ENCODE peak calls at places on chromosomes 16 and 17, in eight cellular contexts. Y, B, T, D, A, U, J and C are unnamed samples.

GRCh38 chr17:29141484-29141835 is 38.7 kb downstream of the MYO18A start:
- DNase-seq in Y (no peak), B (no peak), T (no peak), D (no peak), A (no peak), U (no peak), J (no peak), C (no peak)

GRCh38 chr16:20904507-20905079 is 4.0 kb downstream of the LYRM1 start:
- DNase-seq in Y (no peak), B (peak), T (no peak), D (no peak), A (no peak), U (no peak), J (no peak), C (no peak)

GRCh38 chr16:17369441-17369951 is 101.3 kb downstream of the XYLT1 start:
- DNase-seq in Y (no peak), B (peak), T (peak), D (no peak), A (peak), U (no peak), J (peak), C (no peak)

GRCh38 chr16:73846292-73846849 is 450.2 kb upstream of the PSMD7 start:
- DNase-seq in Y (no peak), B (no peak), T (no peak), D (no peak), A (no peak), U (no peak), J (no peak), C (no peak)

GRCh38 chr16:25151996-25152395 is 40.5 kb downstream of the LCMT1 start:
- DNase-seq in Y (no peak), B (no peak), T (no peak), D (no peak), A (no peak), U (peak), J (no peak), C (no peak)

GRCh38 chr16:23950898-23951297 is 115.1 kb downstream of the PRKCB start:
- DNase-seq in Y (peak), B (peak), T (no peak), D (no peak), A (no peak), U (no peak), J (no peak), C (no peak)

GRCh38 chr17:787641-788221 is 5.6 kb downstream of the MRM3 start:
- DNase-seq in Y (peak), B (no peak), T (no peak), D (no peak), A (no peak), U (no peak), J (no peak), C (peak)

GRCh38 chr16:67240506-67240905 is 6.8 kb downstream of the FHOD1 start:
- DNase-seq in Y (no peak), B (no peak), T (no peak), D (no peak), A (no peak), U (no peak), J (no peak), C (no peak)

GRCh38 chr17:62722625-62723024 is 85.5 kb downstream of the MARCHF10 start:
- DNase-seq in Y (no peak), B (no peak), T (no peak), D (no peak), A (no peak), U (no peak), J (no peak), C (no peak)

GRCh38 chr16:64641343-64641742 is 480.5 kb downstream of the CDH11 start:
- DNase-seq in Y (no peak), B (no peak), T (no peak), D (no peak), A (no peak), U (no peak), J (no peak), C (no peak)

GRCh38 chr17:17713839-17714238 is 32.6 kb downstream of the RAI1 start:
- DNase-seq in Y (no peak), B (no peak), T (no peak), D (no peak), A (no peak), U (no peak), J (peak), C (peak)

GRCh38 chr16:87350681-87351319 is 32.8 kb downstream of the FBXO31 start:
- DNase-seq in Y (no peak), B (no peak), T (no peak), D (no peak), A (no peak), U (no peak), J (peak), C (no peak)

GRCh38 chr16:3214904-3215600 is 19.9 kb downstream of the ZNF200 start:
- DNase-seq in Y (peak), B (no peak), T (no peak), D (no peak), A (no peak), U (no peak), J (no peak), C (no peak)

GRCh38 chr16:22077700-22078313 is 14.5 kb upstream of the VWA3A start:
- DNase-seq in Y (peak), B (peak), T (peak), D (no peak), A (no peak), U (peak), J (peak), C (no peak)

GRCh38 chr17:68509151-68510057 is 2.8 kb upstream of the PRKAR1A start:
- DNase-seq in Y (peak), B (peak), T (peak), D (no peak), A (no peak), U (no peak), J (peak), C (peak)

GRCh38 chr16:47026492-47026891 is 53.0 kb upstream of the DNAJA2 start:
- DNase-seq in Y (no peak), B (no peak), T (no peak), D (no peak), A (no peak), U (no peak), J (no peak), C (no peak)

GRCh38 chr17:75152971-75153853 is 1.1 kb downstream of the JPT1 start:
- DNase-seq in Y (no peak), B (peak), T (peak), D (no peak), A (no peak), U (no peak), J (peak), C (peak)
- TF ChIP-seq POLR2A in Y (no peak), B (no peak), T (peak), D (no peak), A (no peak), U (no peak), J (no peak), C (no peak)

GRCh38 chr16:30571444-30572322 is at the start of gene ZNF688:
- DNase-seq in Y (peak), B (peak), T (peak), D (peak), A (peak), U (peak), J (peak), C (peak)
- TF ChIP-seq POLR2A in Y (no peak), B (peak), T (peak), D (no peak), A (peak), U (peak), J (no peak), C (peak)

DNA sequence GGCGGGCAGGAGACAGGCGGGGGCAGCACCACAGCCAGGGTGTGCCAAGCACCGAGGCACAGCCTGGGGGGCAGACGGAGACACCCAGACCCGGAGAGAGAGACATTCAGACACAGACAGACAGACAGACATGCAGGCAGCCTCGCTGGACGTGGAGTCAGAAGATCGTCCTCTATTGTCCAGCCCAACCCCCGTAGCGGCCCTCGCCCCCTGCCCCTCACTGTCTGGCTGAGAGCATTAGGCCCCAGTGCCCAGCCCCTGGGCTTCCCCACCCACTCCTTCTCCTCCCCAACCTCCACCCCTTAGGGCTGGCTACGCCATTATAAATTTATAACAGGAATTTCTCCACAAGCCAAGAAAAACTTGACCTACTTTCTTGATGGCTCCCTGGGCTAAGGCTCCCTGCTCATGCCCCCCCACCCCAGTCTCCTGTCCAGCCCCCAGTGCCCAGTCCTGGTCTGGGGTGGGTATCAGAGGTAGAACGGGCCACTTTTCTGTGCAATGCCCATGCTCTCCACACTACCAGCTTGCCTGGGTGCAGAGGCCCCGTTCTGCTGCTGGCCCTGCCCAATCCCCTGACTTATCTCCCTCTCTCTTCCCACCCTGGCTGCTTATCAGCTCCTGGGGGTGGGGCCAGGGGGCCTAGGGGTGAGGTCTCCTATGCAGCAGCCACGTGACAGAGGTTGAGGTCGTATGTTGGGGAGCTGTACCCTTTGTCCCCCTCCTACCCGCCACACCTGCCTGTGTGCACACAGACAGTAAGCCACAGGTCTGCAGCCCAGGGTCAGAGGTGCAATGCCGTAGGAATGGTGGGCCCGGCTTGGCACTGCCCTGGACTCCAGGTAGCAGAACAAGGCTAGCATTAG is 9.9 kb downstream of the THRA start:
- DNase-seq in Y (no peak), B (no peak), T (peak), D (no peak), A (no peak), U (no peak), J (peak), C (peak)
- TF ChIP-seq POLR2A in Y (no peak), B (no peak), T (peak), D (no peak), A (no peak), U (no peak), J (no peak), C (no peak)

DNA sequence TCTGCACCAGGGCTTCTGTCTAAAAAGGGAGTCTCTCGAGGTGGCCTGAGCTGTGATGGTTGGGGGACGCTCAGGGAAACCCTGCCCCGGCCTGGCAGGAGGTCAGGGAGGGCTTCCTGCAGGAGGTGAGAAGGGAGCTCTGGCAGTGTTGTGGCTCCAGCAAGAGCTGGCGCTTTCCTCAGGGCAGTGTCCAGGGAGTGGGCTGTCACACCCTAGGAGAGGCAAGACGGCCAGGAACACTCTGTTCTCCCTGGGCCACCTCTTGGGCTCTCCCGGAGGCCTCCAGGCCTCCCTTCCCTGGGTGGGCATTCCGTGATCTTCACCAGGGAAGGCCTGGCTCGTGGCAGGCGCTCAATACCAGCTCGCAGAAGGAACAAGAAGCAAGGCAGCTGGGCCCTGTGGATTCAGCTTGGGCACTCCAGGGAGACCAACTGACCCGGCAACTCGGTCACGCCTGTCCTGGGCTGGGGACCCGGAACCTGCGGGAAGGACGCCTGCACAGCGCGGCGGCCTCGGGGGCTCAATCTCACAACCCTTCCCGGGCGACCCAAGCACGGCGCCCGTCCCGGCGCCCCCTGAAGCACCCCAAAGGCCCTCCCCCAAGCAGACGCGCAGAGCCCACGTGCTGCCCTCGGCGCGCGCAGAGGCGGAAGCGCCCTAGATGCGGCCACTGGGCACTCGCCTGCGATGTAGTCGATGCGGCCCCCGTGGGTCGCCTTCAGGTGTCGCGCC is 694 bp downstream of the APRT start:
- DNase-seq in Y (peak), B (peak), T (peak), D (peak), A (no peak), U (peak), J (peak), C (peak)
- TF ChIP-seq POLR2A in Y (peak), B (peak), T (peak), D (peak), A (peak), U (peak), J (peak), C (peak)

GRCh38 chr17:64358261-64358788 is 32.3 kb downstream of the PECAM1 start:
- DNase-seq in Y (no peak), B (no peak), T (no peak), D (no peak), A (no peak), U (no peak), J (no peak), C (peak)
- TF ChIP-seq POLR2A in Y (no peak), B (no peak), T (no peak), D (no peak), A (no peak), U (no peak), J (no peak), C (no peak)

GRCh38 chr17:20291853-20292252 is 175.5 kb downstream of the LGALS9B start:
- DNase-seq in Y (no peak), B (no peak), T (no peak), D (no peak), A (no peak), U (no peak), J (no peak), C (no peak)

GRCh38 chr17:20291076-20291475 is 176.3 kb downstream of the LGALS9B start:
- DNase-seq in Y (no peak), B (no peak), T (no peak), D (no peak), A (no peak), U (no peak), J (no peak), C (no peak)

GRCh38 chr17:20293501-20293900 is 173.8 kb downstream of the LGALS9B start:
- DNase-seq in Y (peak), B (no peak), T (no peak), D (no peak), A (no peak), U (no peak), J (no peak), C (no peak)

GRCh38 chr17:20294120-20294519 is 173.2 kb downstream of the LGALS9B start:
- DNase-seq in Y (peak), B (no peak), T (no peak), D (no peak), A (no peak), U (no peak), J (no peak), C (no peak)

GRCh38 chr17:20289984-20290383 is 177.4 kb downstream of the LGALS9B start:
- DNase-seq in Y (no peak), B (no peak), T (no peak), D (no peak), A (no peak), U (no peak), J (no peak), C (no peak)
- TF ChIP-seq POLR2A in Y (no peak), B (no peak), T (no peak), D (no peak), A (no peak), U (no peak), J (no peak), C (no peak)